ENCODE peak calls at places on chromosomes 4 and X, in nine cellular contexts. Q is esophagus squamous epithelium; P is tibial artery; D is hepatocyte; I is activated CD8-positive, alpha-beta T cell treated with anti-CD3 and anti-CD28 coated beads for 36 hours; L is uterus; F is lower lobe of right lung; Y is RWPE1; W is neural crest cell. H is an unnamed sample.

GRCh38 chrX:15989716-15990115 is 133.6 kb upstream of the GRPR start:
- DNase-seq in Q (no peak), L (no peak), I (no peak), Y (no peak), D (no peak), P (no peak), F (no peak), W (no peak), H (no peak)

GRCh38 chr4:528296-528695 is 29.3 kb downstream of the PIGG start:
- DNase-seq in W (no peak), L (no peak), P (no peak), F (no peak), Y (no peak), D (no peak), I (no peak), Q (no peak), H (peak; percentile 63)

GRCh38 chr4:16329132-16329796 is 103.0 kb upstream of the TAPT1 start:
- DNase-seq in D (no peak), L (no peak), I (no peak), Q (no peak), W (no peak), P (no peak), F (no peak), Y (no peak), H (no peak)

GRCh38 chr4:86730310-86730709 is 118.9 kb downstream of the SLC10A6 start:
- DNase-seq in D (no peak), F (no peak), L (no peak), W (no peak), Q (no peak), I (no peak), P (no peak), Y (no peak), H (no peak)

GRCh38 chr4:28772066-28772465 is 1911.4 kb downstream of the STIM2 start:
- DNase-seq in I (no peak), P (no peak), L (no peak), D (no peak), F (no peak), Y (no peak), W (no peak), Q (no peak), H (no peak)

GRCh38 chrX:2581296-2581695 is 80.5 kb upstream of the DHRSX start:
- DNase-seq in D (no peak), P (peak; percentile 6), L (no peak), Q (no peak), I (no peak), F (no peak), Y (no peak), W (no peak), H (no peak)

GRCh38 chr4:88823058-88823919 is 125.7 kb upstream of the NAP1L5 start:
- DNase-seq in W (peak; percentile 38), L (peak; percentile 86), I (peak; percentile 82), Q (peak; percentile 24), Y (peak; percentile 70), D (peak; percentile 93), F (peak; percentile 91), P (peak; percentile 97), H (peak; percentile 91)

GRCh38 chrX:24988314-24988713 is 27.5 kb downstream of the ARX start:
- DNase-seq in I (no peak), D (no peak), Y (no peak), L (no peak), F (no peak), P (no peak), W (no peak), Q (no peak), H (no peak)

GRCh38 chr4:132015321-132015720 is 1133.8 kb upstream of the PCDH10 start:
- DNase-seq in W (no peak), P (no peak), I (no peak), Q (no peak), Y (no peak), D (no peak), L (no peak), F (no peak), H (no peak)

GRCh38 chr4:145909773-145910172 is 28.9 kb downstream of the ZNF827 start:
- DNase-seq in Y (no peak), Q (no peak), I (no peak), F (no peak), W (no peak), D (no peak), L (peak; percentile 26), P (no peak), H (no peak)

GRCh38 chr4:36242629-36243354 is 1.5 kb downstream of the ARAP2 start:
- DNase-seq in Q (no peak), P (no peak), I (peak; percentile 27), D (no peak), F (no peak), Y (no peak), L (no peak), W (no peak), H (no peak)

GRCh38 chr4:10203851-10204250 is 87.3 kb upstream of the WDR1 start:
- DNase-seq in Q (no peak), W (no peak), D (no peak), L (no peak), Y (no peak), F (no peak), P (no peak), I (no peak), H (no peak)

GRCh38 chr4:49032440-49033161 is 46.5 kb downstream of the CWH43 start:
- DNase-seq in I (peak; percentile 28), Y (peak; percentile 46), L (no peak), F (no peak), D (no peak), W (peak; percentile 4), P (no peak), Q (no peak), H (no peak)

GRCh38 chrX:15512401-15512965 is 11.9 kb downstream of the BMX start:
- DNase-seq in I (no peak), D (no peak), Y (no peak), F (no peak), P (no peak), W (no peak), Q (no peak), L (no peak), H (no peak)

GRCh38 chrX:102746134-102746584 is 25.6 kb downstream of the GPRASP3 start:
- DNase-seq in W (no peak), D (peak; percentile 50), F (peak; percentile 54), Q (no peak), P (peak; percentile 62), Y (no peak), L (peak; percentile 44), I (peak; percentile 26), H (peak; percentile 84)

GRCh38 chr4:72712997-72713396 is 144.0 kb upstream of the ADAMTS3 start:
- DNase-seq in Y (no peak), P (no peak), D (no peak), F (no peak), Q (no peak), W (no peak), I (no peak), L (no peak), H (no peak)

GRCh38 chrX:28701222-28701621 is 114.0 kb downstream of the IL1RAPL1 start:
- DNase-seq in I (no peak), Q (no peak), L (no peak), D (no peak), P (no peak), Y (no peak), W (no peak), F (no peak), H (no peak)
- TF ChIP-seq CTCF in I (no peak), Q (no peak), L (no peak), D (no peak), P (no peak), Y (no peak), W (peak; percentile 45), F (no peak), H (no peak)

DNA sequence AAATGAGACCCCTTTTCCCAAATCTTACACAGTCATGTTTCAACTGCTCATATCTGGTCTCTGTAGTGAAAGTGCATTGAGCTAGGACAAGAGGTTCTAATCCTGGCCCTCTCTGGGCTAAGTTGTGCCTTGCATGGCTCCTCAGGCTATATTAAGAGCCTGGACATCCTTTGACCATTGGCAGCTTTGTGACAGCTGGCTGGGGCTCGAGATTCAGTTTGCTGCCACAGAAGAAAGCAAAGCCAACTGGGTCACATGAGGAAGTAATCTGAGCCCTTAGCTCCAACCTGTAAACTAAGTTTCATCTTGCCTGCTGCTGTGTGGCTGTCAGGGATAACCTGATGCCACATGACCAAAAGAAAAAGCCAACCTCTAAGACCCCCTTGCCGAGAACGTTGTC is 51.8 kb upstream of the JADE1 start:
- DNase-seq in Q (no peak), I (no peak), P (peak; percentile 72), W (no peak), F (no peak), D (no peak), L (no peak), Y (no peak), H (no peak)
- TF ChIP-seq CTCF in Q (no peak), I (no peak), P (no peak), W (no peak), F (no peak), D (no peak), L (no peak), Y (no peak), H (no peak)

GRCh38 chrX:124902953-124903352 is 416.7 kb upstream of the TEX13C start:
- DNase-seq in L (no peak), W (no peak), Q (no peak), I (no peak), Y (no peak), P (no peak), D (no peak), F (no peak), H (no peak)
- TF ChIP-seq CTCF in L (no peak), W (no peak), Q (no peak), I (no peak), Y (no peak), P (no peak), D (no peak), F (no peak), H (no peak)

GRCh38 chr4:173014113-173014558 is 154.5 kb upstream of the GALNT7 start:
- DNase-seq in Q (no peak), L (no peak), I (no peak), D (peak; percentile 40), W (peak; percentile 22), P (no peak), Y (peak; percentile 39), F (no peak), H (no peak)
- TF ChIP-seq CTCF in Q (no peak), L (peak; percentile 22), I (no peak), D (no peak), W (peak; percentile 19), P (no peak), Y (no peak), F (no peak), H (no peak)

GRCh38 chrX:151153086-151153485 is 23.3 kb upstream of the GPR50 start:
- DNase-seq in P (no peak), W (peak; percentile 15), I (no peak), Q (no peak), F (no peak), Y (peak; percentile 57), D (peak; percentile 30), L (no peak), H (no peak)
- TF ChIP-seq CTCF in P (no peak), W (peak; percentile 48), I (no peak), Q (no peak), F (no peak), Y (no peak), D (peak; percentile 38), L (no peak), H (no peak)

GRCh38 chr4:38180456-38180855 is 220.3 kb downstream of the PTTG2 start:
- DNase-seq in I (no peak), Y (no peak), Q (no peak), F (no peak), D (no peak), L (no peak), P (no peak), W (no peak), H (no peak)
- TF ChIP-seq CTCF in I (no peak), Y (no peak), Q (peak; percentile 21), F (no peak), D (no peak), L (no peak), P (no peak), W (no peak), H (no peak)